ENCODE peak calls at places on chromosomes 5 and 9, in eight cellular contexts. Q is activated B cell treated with CpG ODN at 0.5 μM for 24 hours, W is endothelial cell, L is gastrocnemius medialis, A is cardiac fibroblast, Z is tibial artery, V is upper lobe of right lung, D is neural crest cell. M is an unnamed sample.

GRCh38 chr9:19922476-19923118 is 133.8 kb upstream of the SLC24A2 start:
- DNase-seq in Z (no peak), V (no peak), L (no peak), W (peak), Q (no peak), D (no peak), A (peak), M (no peak)

GRCh38 chr5:1666812-1667588 is 132.6 kb downstream of the MRPL36 start:
- DNase-seq in Q (no peak), A (no peak), D (peak), Z (no peak), V (peak), L (no peak), W (peak), M (peak)

GRCh38 chr5:91232523-91232922 is 150.6 kb downstream of the ARRDC3 start:
- DNase-seq in V (no peak), A (no peak), Q (no peak), Z (no peak), D (no peak), L (no peak), W (no peak), M (no peak)

GRCh38 chr9:108186996-108187395 is 668.8 kb downstream of the ACTL7B start:
- DNase-seq in Z (no peak), D (no peak), L (peak), V (no peak), W (no peak), A (peak), Q (no peak), M (no peak)

GRCh38 chr9:68769852-68770251 is 64.8 kb downstream of the PIP5K1B start:
- DNase-seq in V (no peak), W (no peak), D (no peak), L (no peak), A (no peak), Q (no peak), Z (no peak), M (no peak)

GRCh38 chr5:132498152-132498551 is 7.6 kb upstream of the IRF1 start:
- DNase-seq in V (no peak), L (peak), A (peak), Z (peak), D (no peak), W (no peak), Q (peak), M (no peak)

GRCh38 chr9:125829743-125830142 is 82.6 kb downstream of the PBX3 start:
- DNase-seq in W (no peak), L (no peak), A (peak), D (no peak), V (no peak), Q (peak), Z (peak), M (no peak)

GRCh38 chr9:133188006-133188842 is 20.8 kb downstream of the OBP2B start:
- DNase-seq in V (peak), Z (no peak), Q (no peak), A (peak), W (peak), D (peak), L (no peak), M (peak)

GRCh38 chr5:56640763-56641406 is 174.5 kb upstream of the MAP3K1 start:
- DNase-seq in Q (no peak), W (no peak), A (no peak), D (no peak), V (peak), Z (peak), L (peak), M (no peak)

GRCh38 chr9:123167474-123167873 is 100.9 kb downstream of the STRBP start:
- DNase-seq in L (no peak), V (no peak), D (no peak), W (no peak), A (no peak), Z (no peak), Q (no peak), M (no peak)

GRCh38 chr9:123684393-123685149 is 245.4 kb downstream of the DENND1A start:
- DNase-seq in D (no peak), Q (no peak), Z (no peak), V (no peak), A (peak), W (no peak), L (no peak), M (no peak)

GRCh38 chr5:177195307-177195952 is 61.9 kb downstream of the NSD1 start:
- DNase-seq in L (no peak), D (no peak), Z (no peak), V (no peak), Q (no peak), A (no peak), W (no peak), M (no peak)

GRCh38 chr5:9699681-9700080 is 69.5 kb upstream of the TAS2R1 start:
- DNase-seq in Z (no peak), W (no peak), V (no peak), D (no peak), Q (no peak), A (peak), L (no peak), M (no peak)

GRCh38 chr9:122122903-122123632 is 30.0 kb upstream of the TTLL11 start:
- DNase-seq in W (peak), D (peak), A (peak), L (peak), V (peak), Z (peak), Q (peak), M (peak)

GRCh38 chr5:134545070-134545868 is 19.8 kb downstream of the JADE2 start:
- DNase-seq in L (peak), W (no peak), D (no peak), V (peak), A (peak), Q (no peak), Z (peak), M (no peak)

GRCh38 chr5:133440467-133441115 is 171.8 kb downstream of the FSTL4 start:
- DNase-seq in Q (no peak), L (peak), Z (peak), A (no peak), W (no peak), D (no peak), V (no peak), M (no peak)

GRCh38 chr9:38091310-38092199 is 22.5 kb upstream of the SHB start:
- DNase-seq in Q (no peak), V (no peak), W (no peak), Z (no peak), L (no peak), A (no peak), D (no peak), M (no peak)

GRCh38 chr5:66113160-66113559 is 30.9 kb upstream of the SREK1 start:
- DNase-seq in D (no peak), Z (no peak), Q (no peak), W (no peak), V (no peak), A (peak), L (no peak), M (no peak)

GRCh38 chr5:57332350-57332749 is 150.3 kb downstream of the ACTBL2 start:
- DNase-seq in W (no peak), V (no peak), Z (no peak), D (no peak), Q (no peak), L (no peak), A (no peak), M (no peak)

GRCh38 chr5:33726422-33727165 is 165.2 kb downstream of the ADAMTS12 start:
- DNase-seq in A (peak), V (no peak), Q (no peak), W (no peak), Z (no peak), L (no peak), D (no peak), M (no peak)

GRCh38 chr5:150138551-150139265 is 16.9 kb downstream of the PDGFRB start:
- DNase-seq in Q (no peak), A (peak), D (peak), L (no peak), W (peak), Z (peak), V (no peak), M (no peak)

GRCh38 chr5:149130121-149130931 is 11.0 kb upstream of the ABLIM3 start:
- DNase-seq in L (no peak), Q (no peak), D (no peak), W (no peak), V (no peak), A (no peak), Z (no peak), M (no peak)
- TF ChIP-seq CTCF in L (peak), Q (no peak), D (peak), W (no peak), V (peak), A (peak), Z (no peak), M (no peak)

GRCh38 chr9:104604801-104605200 is 626 bp downstream of the OR13C2 start:
- DNase-seq in A (no peak), V (no peak), D (no peak), Q (no peak), W (no peak), Z (no peak), L (no peak), M (no peak)

GRCh38 chr9:104606202-104606601 is 775 bp upstream of the OR13C2 start:
- DNase-seq in A (peak), D (no peak), W (no peak), L (no peak), V (no peak), Q (no peak), Z (no peak), M (no peak)

DNA sequence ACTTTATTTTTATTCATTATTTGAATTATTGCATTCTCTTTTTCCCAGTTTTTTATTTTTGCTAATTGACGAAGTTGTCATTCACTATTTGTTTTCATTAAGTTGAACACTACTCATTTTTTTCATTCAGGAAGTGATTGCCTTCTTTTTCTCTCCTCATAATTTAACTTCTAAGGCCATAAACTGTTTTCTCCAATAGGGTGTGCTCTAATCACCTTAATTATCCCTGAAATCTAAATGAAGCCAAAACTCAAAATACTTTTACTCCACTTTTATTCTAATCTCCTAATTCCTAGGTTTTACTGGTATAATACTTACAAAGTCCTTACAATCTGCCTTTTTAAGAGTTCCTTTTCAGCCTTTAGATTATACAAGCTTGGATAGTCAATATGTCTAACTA is 2.9 kb upstream of the OR13C2 start:
- DNase-seq in W (no peak), Z (no peak), D (no peak), L (no peak), V (no peak), A (peak), Q (no peak), M (no peak)
- TF ChIP-seq CTCF in W (peak), Z (no peak), D (peak), L (no peak), V (no peak), A (no peak), Q (no peak), M (no peak)

GRCh38 chr5:173302546-173303155 is 25.6 kb downstream of the STC2 start:
- DNase-seq in D (no peak), W (no peak), Z (no peak), V (no peak), A (peak), L (no peak), Q (no peak), M (no peak)
- TF ChIP-seq CTCF in D (no peak), W (no peak), Z (no peak), V (no peak), A (peak), L (no peak), Q (no peak), M (no peak)

DNA sequence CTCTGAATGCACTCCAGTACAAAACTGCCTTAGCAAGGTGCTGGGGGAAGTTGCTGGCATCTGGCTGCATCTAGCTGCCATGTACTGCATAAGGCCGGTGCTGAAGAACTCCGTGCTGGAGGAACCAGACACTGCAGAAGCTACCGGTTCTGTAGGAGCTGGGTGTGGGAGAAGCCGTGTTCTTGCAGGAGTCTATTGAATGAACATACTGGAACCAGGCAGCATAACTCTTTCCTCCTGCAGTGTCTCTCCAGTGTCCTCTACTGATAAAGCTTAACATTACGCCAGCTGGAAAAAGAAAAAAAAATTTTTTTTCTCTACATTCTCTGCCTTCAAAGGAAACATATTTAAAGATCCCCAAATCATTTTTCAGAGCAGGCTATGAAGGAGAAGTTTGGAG is 38.5 kb downstream of the VPS13A start:
- DNase-seq in D (no peak), Q (no peak), Z (no peak), W (no peak), L (no peak), V (no peak), A (peak), M (no peak)
- TF ChIP-seq CTCF in D (no peak), Q (no peak), Z (peak), W (no peak), L (peak), V (no peak), A (peak), M (no peak)

DNA sequence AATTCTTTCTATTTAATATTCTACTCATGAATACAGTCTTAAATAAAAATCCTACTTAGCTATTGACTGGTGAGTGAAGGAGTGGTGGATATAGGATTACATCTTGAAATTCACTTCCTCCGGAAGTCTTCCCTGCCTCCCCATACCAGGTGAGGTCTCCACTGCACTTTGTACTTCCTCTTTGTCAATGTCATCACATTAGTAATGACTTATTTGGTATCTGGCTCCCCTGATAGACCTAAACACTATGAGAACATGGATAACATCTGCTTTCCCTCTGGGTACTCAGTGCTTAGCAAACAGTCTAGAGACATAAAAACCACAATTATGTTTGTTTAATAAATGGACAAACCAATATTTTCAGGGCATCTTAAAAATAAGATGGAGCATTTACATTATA is 532.1 kb downstream of the PDE4D start:
- DNase-seq in W (no peak), A (no peak), Z (no peak), Q (no peak), D (no peak), V (no peak), L (no peak), M (no peak)
- TF ChIP-seq CTCF in W (no peak), A (no peak), Z (no peak), Q (no peak), D (no peak), V (no peak), L (no peak), M (no peak)

GRCh38 chr9:92029553-92029952 is 79.5 kb upstream of the ROR2 start:
- DNase-seq in W (no peak), D (no peak), Z (no peak), A (no peak), V (no peak), Q (no peak), L (no peak), M (no peak)
- TF ChIP-seq CTCF in W (peak), D (peak), Z (no peak), A (no peak), V (no peak), Q (no peak), L (no peak), M (peak)

GRCh38 chr9:979983-980382 is 3.5 kb downstream of the DMRT3 start:
- DNase-seq in Q (no peak), Z (no peak), W (no peak), A (no peak), L (no peak), V (no peak), D (no peak), M (no peak)

GRCh38 chr9:981491-981898 is 5.0 kb downstream of the DMRT3 start:
- DNase-seq in L (no peak), D (no peak), W (peak), Z (no peak), A (no peak), V (no peak), Q (no peak), M (peak)

GRCh38 chr9:978117-978830 is 1.8 kb downstream of the DMRT3 start:
- DNase-seq in A (no peak), Z (no peak), V (no peak), W (no peak), Q (no peak), D (no peak), L (no peak), M (no peak)

GRCh38 chr9:982660-983240 is 6.3 kb downstream of the DMRT3 start:
- DNase-seq in Z (no peak), W (no peak), D (no peak), V (no peak), L (no peak), Q (no peak), A (no peak), M (no peak)

GRCh38 chr9:980621-981020 is 4.2 kb downstream of the DMRT3 start:
- DNase-seq in D (no peak), Q (no peak), L (no peak), V (no peak), W (no peak), A (no peak), Z (no peak), M (no peak)
- TF ChIP-seq CTCF in D (no peak), Q (no peak), L (no peak), V (no peak), W (no peak), A (no peak), Z (no peak), M (no peak)